ENCODE peak calls at places on chromosomes 11 and 22, in nine cellular contexts. R is cardiac muscle cell, U is IMR-90, F is fibroblast of lung, Z is AG04450, S is body of pancreas, L is psoas muscle, B is spleen, D is fibroblast of mammary gland. X is an unnamed sample.
A peak's percentile ranks its signal among the peaks of the same experiment; 100 is the strongest.

GRCh38 chr11:41222236-41222635 is 237.2 kb downstream of the LRRC4C start:
- DNase-seq in R (no peak), U (no peak), F (no peak), Z (no peak), S (no peak), L (no peak), B (no peak), D (no peak), X (no peak)

GRCh38 chr11:78886616-78887015 is 312.0 kb upstream of the NARS2 start:
- DNase-seq in R (peak; percentile 3), U (peak; percentile 64), F (peak; percentile 50), Z (peak; percentile 8), S (no peak), L (no peak), B (no peak), D (peak; percentile 70), X (peak; percentile 16)

GRCh38 chr11:18468962-18469361 is 13.3 kb downstream of the LDHAL6A start:
- DNase-seq in R (no peak), U (no peak), F (no peak), Z (no peak), S (no peak), L (no peak), B (no peak), D (no peak), X (no peak)

GRCh38 chr11:6640036-6640984 is 15.3 kb downstream of the DCHS1 start:
- DNase-seq in R (no peak), U (no peak), F (no peak), Z (no peak), S (no peak), L (no peak), B (no peak), D (no peak), X (no peak)

GRCh38 chr11:33635161-33635560 is 65.5 kb downstream of the C11orf91 start:
- DNase-seq in R (no peak), U (peak; percentile 58), F (peak; percentile 64), Z (no peak), S (peak; percentile 25), L (peak; percentile 71), B (no peak), D (peak; percentile 83), X (peak; percentile 43)

GRCh38 chr11:117642396-117642795 is 154.6 kb downstream of the DSCAML1 start:
- DNase-seq in R (no peak), U (no peak), F (no peak), Z (no peak), S (no peak), L (no peak), B (peak; percentile 59), D (no peak), X (no peak)

GRCh38 chr11:65291613-65292012 is 23.1 kb upstream of the CDC42EP2 start:
- DNase-seq in R (no peak), U (peak; percentile 80), F (peak; percentile 61), Z (no peak), S (no peak), L (no peak), B (no peak), D (peak; percentile 80), X (no peak)

GRCh38 chr11:7673724-7674434 is 579 bp upstream of the CYB5R2 start:
- DNase-seq in R (peak; percentile 45), U (no peak), F (no peak), Z (no peak), S (peak; percentile 50), L (peak; percentile 40), B (no peak), D (peak; percentile 40), X (no peak)

GRCh38 chr11:18720811-18721575 is 5.0 kb downstream of the IGSF22 start:
- DNase-seq in R (peak; percentile 89), U (peak; percentile 43), F (peak; percentile 64), Z (no peak), S (peak; percentile 88), L (peak; percentile 81), B (peak; percentile 93), D (peak; percentile 46), X (no peak)

GRCh38 chr11:2671748-2672147 is 28.0 kb downstream of the KCNQ1OT1 start:
- DNase-seq in R (no peak), U (no peak), F (no peak), Z (no peak), S (no peak), L (no peak), B (peak; percentile 33), D (no peak), X (no peak)

GRCh38 chr11:77127969-77128691 is at the start of gene MYO7A:
- DNase-seq in R (peak; percentile 93), U (peak; percentile 55), F (no peak), Z (no peak), S (peak; percentile 89), L (peak; percentile 66), B (no peak), D (no peak), X (no peak)

GRCh38 chr11:61764606-61765260 is 12.3 kb downstream of the MYRF start:
- DNase-seq in R (peak; percentile 58), U (no peak), F (no peak), Z (no peak), S (no peak), L (no peak), B (no peak), D (no peak), X (no peak)

GRCh38 chr22:30296851-30297250 is 7.5 kb upstream of the CASTOR1 start:
- DNase-seq in R (no peak), U (no peak), F (no peak), Z (no peak), S (no peak), L (no peak), B (no peak), D (no peak), X (no peak)
- H3K4me3 ChIP-seq in R (no peak overlapping the region), U (no peak overlapping the region), F (no peak overlapping the region), Z (no peak overlapping the region), S (no peak overlapping the region), L (no peak overlapping the region), B (no peak overlapping the region), D (no peak overlapping the region), X (no peak overlapping the region)

DNA sequence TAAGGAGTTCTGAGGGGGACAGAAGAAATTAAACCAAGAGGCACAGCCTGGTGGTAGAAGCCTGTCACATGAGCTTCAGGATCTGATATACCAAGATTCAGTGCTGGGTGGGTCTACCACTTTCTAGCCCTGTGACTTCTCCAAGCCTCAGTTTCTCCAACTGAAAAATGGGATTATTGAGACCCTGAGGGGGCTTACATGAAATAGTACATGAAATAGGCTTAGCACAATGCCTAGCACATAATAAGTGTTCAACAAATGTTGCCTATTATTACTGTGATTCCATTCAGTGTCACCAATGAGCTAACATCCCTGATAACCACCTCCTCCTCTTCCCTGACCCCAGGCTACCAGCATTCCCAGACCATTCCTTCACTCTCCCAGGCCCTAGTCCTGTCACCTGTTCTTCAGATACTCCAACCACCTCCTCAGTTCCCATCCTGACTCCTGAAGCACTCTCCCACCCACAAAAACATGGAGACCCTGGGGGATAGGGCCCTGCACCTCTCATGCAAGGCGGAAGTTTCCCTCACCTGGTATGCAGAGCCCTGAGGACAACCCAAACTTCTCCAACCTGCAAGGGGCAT is 1.8 kb downstream of the TNKS1BP1 start:
- DNase-seq in R (no peak), U (no peak), F (peak; percentile 34), Z (no peak), S (no peak), L (no peak), B (no peak), D (peak; percentile 25), X (no peak)
- TF ChIP-seq CTCF in R (no peak), U (no peak), F (no peak), Z (no peak), S (no peak), L (no peak), B (no peak), D (no peak), X (no peak)

GRCh38 chr11:27403195-27403594 is 40.2 kb upstream of the CCDC34 start:
- DNase-seq in R (no peak), U (no peak), F (no peak), Z (no peak), S (no peak), L (no peak), B (no peak), D (no peak), X (no peak)

GRCh38 chr11:27401760-27402316 is 38.8 kb upstream of the CCDC34 start:
- DNase-seq in R (no peak), U (no peak), F (no peak), Z (no peak), S (no peak), L (no peak), B (no peak), D (no peak), X (no peak)

GRCh38 chr11:27401280-27401679 is 38.3 kb upstream of the CCDC34 start:
- DNase-seq in R (no peak), U (no peak), F (no peak), Z (no peak), S (no peak), L (no peak), B (no peak), D (no peak), X (peak; percentile 29)

GRCh38 chr11:27404427-27404826 is 41.4 kb upstream of the CCDC34 start:
- DNase-seq in R (no peak), U (no peak), F (no peak), Z (no peak), S (no peak), L (no peak), B (no peak), D (no peak), X (no peak)

GRCh38 chr11:27402450-27402849 is 39.4 kb upstream of the CCDC34 start:
- DNase-seq in R (no peak), U (no peak), F (no peak), Z (no peak), S (no peak), L (no peak), B (no peak), D (no peak), X (no peak)
- H3K4me3 ChIP-seq in R (no peak overlapping the region), U (no peak overlapping the region), F (no peak overlapping the region), Z (no peak overlapping the region), S (no peak overlapping the region), L (no peak overlapping the region), B (no peak overlapping the region), D (no peak overlapping the region), X (no peak overlapping the region)

DNA sequence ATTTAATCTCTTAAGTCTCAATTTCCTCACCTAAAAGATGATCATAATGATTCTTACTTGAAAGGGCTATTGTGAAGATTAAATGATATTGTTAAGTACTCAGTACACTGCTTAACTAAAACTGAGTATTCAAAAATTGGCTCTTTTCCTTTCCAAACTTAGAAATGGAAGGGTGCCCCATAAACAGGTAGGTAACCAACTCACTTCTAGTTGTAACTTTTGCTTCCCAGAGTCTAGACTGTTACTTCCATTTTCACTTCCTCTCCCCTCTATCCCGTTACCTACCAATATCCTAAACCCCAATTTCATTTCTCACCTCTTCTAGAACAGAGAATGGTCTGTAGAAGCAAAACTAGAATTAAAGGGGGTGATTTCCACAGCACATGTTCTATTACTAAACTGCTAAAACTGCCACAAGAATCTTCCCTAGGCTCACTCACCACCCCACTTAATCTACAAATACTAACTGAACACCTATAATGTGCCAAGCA is 50.0 kb downstream of the RRAS2 start:
- DNase-seq in R (no peak), U (no peak), F (no peak), Z (no peak), S (no peak), L (no peak), B (no peak), D (no peak), X (no peak)
- TF ChIP-seq CTCF in R (no peak), U (no peak), F (no peak), Z (no peak), S (no peak), L (peak; percentile 10), B (no peak), D (no peak), X (no peak)

DNA sequence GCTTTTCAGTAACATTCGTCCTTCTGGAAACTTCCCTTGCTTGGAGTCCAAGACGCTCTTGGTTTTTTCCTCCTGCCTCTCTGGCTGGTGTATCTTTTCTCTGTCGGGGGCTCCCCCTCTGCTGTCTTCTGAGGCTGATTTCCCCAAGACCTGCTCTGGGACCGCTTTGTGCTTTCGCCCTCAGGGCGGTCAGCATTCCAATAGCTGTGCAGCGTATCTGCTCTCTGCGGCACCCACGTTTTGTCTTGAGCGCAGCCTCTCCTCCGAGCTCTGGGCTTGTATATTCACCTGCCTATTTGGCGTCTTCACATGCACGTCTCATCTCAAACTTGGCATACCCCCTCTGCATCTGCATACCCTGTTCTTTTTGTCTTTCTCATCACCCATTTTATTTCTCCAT is 2.4 kb downstream of the GTSE1 start:
- DNase-seq in R (no peak), U (no peak), F (no peak), Z (no peak), S (no peak), L (no peak), B (peak; percentile 68), D (no peak), X (no peak)
- H3K4me3 ChIP-seq in R (no peak overlapping the region), U (no peak overlapping the region), F (no peak overlapping the region), Z (no peak overlapping the region), S (no peak overlapping the region), L (no peak overlapping the region), B (no peak overlapping the region), D (no peak overlapping the region), X (no peak overlapping the region)

X was measured in AG09309.